ENCODE peak calls at places on chromosome 4, in five cellular contexts. D is GM12878, R is HepG2, J is K562, O is H1. S is an unnamed sample.

GRCh38 chr4:44256414-44256813 is 192.2 kb downstream of the KCTD8 start:
- DNase-seq in O (no peak), J (no peak), R (no peak), D (no peak), S (no peak)

GRCh38 chr4:14867847-14868246 is 134.4 kb upstream of the CPEB2 start:
- DNase-seq in D (no peak), R (no peak), J (peak; percentile 31), O (no peak), S (no peak)

GRCh38 chr4:105225500-105225899 is 78.8 kb downstream of the TET2 start:
- DNase-seq in O (no peak), J (no peak), R (no peak), D (no peak), S (no peak)

GRCh38 chr4:79666875-79667274 is 258.8 kb upstream of the GK2 start:
- DNase-seq in O (no peak), D (no peak), J (no peak), R (no peak), S (no peak)

GRCh38 chr4:2412534-2412884 is 5.9 kb downstream of the ZFYVE28 start:
- DNase-seq in D (no peak), O (no peak), R (no peak), J (peak; percentile 83), S (no peak)

GRCh38 chr4:56400560-56400959 is 13.3 kb upstream of the AASDH start:
- DNase-seq in R (no peak), O (no peak), J (no peak), D (no peak), S (no peak)

GRCh38 chr4:86977621-86978184 is 42.9 kb downstream of the AFF1 start:
- DNase-seq in D (peak; percentile 67), J (no peak), O (no peak), R (peak; percentile 96), S (peak; percentile 27)

GRCh38 chr4:86544313-86544966 is 49.7 kb upstream of the PTPN13 start:
- DNase-seq in O (no peak), D (no peak), J (no peak), R (no peak), S (no peak)

GRCh38 chr4:94757192-94758140 is at the start of gene BMPR1B:
- DNase-seq in D (no peak), J (no peak), R (no peak), O (peak; percentile 54), S (peak; percentile 5)

GRCh38 chr4:84481077-84481878 is 17.8 kb downstream of the NKX6-1 start:
- DNase-seq in J (no peak), D (no peak), R (no peak), O (no peak), S (no peak)

GRCh38 chr4:71290074-71290473 is 48.7 kb upstream of the SLC4A4 start:
- DNase-seq in R (no peak), D (no peak), O (no peak), J (no peak), S (no peak)

GRCh38 chr4:173252024-173252935 is 81.9 kb downstream of the HMGB2 start:
- DNase-seq in R (peak; percentile 22), D (peak; percentile 68), O (no peak), J (peak; percentile 86), S (no peak)

GRCh38 chr4:31467781-31468180 is 747.6 kb downstream of the PCDH7 start:
- DNase-seq in J (no peak), D (no peak), R (no peak), O (no peak), S (no peak)

GRCh38 chr4:61520688-61521160 is 320.6 kb downstream of the ADGRL3 start:
- DNase-seq in R (no peak), J (no peak), D (no peak), O (no peak), S (no peak)

GRCh38 chr4:128757712-128758111 is 51.8 kb upstream of the JADE1 start:
- DNase-seq in J (no peak), R (no peak), D (no peak), O (no peak), S (no peak)

GRCh38 chr4:48031802-48032525 is 15.4 kb downstream of the NIPAL1 start:
- DNase-seq in D (no peak), J (no peak), R (no peak), O (no peak), S (no peak)

GRCh38 chr4:143183513-143184216 is 1.1 kb upstream of the USP38 start:
- DNase-seq in O (no peak), J (peak; percentile 11), R (no peak), D (no peak), S (no peak)

GRCh38 chr4:126440297-126440696 is 1125.5 kb downstream of the FAT4 start:
- DNase-seq in O (no peak), J (no peak), R (no peak), D (no peak), S (no peak)

GRCh38 chr4:63528592-63528991 is 880.7 kb downstream of the TECRL start:
- DNase-seq in O (no peak), D (no peak), R (no peak), J (no peak), S (no peak)

GRCh38 chr4:76698141-76698540 is 199.8 kb downstream of the SOWAHB start:
- DNase-seq in D (no peak), O (no peak), R (no peak), J (no peak), S (no peak)

GRCh38 chr4:21790437-21791029 is 158.0 kb downstream of the KCNIP4 start:
- DNase-seq in J (peak; percentile 18), R (no peak), O (no peak), D (no peak), S (no peak)

GRCh38 chr4:128653514-128654420 is 155.7 kb upstream of the JADE1 start:
- DNase-seq in O (no peak), J (no peak), D (no peak), R (no peak), S (no peak)

GRCh38 chr4:99843413-99843812 is 26.8 kb downstream of the DAPP1 start:
- DNase-seq in D (no peak), R (no peak), J (no peak), O (no peak), S (no peak)

GRCh38 chr4:77930876-77931275 is 68.2 kb downstream of the MRPL1 start:
- DNase-seq in R (no peak), D (no peak), J (no peak), O (no peak), S (no peak)

GRCh38 chr4:106987314-106987713 is 48.8 kb downstream of the DKK2 start:
- DNase-seq in O (no peak), R (no peak), J (no peak), D (no peak), S (no peak)

GRCh38 chr4:89583106-89583505 is 253.9 kb downstream of the SNCA start:
- DNase-seq in O (no peak), D (no peak), R (no peak), J (no peak), S (no peak)

GRCh38 chr4:161792991-161793390 is 370.8 kb downstream of the FSTL5 start:
- DNase-seq in O (no peak), D (no peak), J (no peak), R (no peak), S (no peak)

GRCh38 chr4:44760142-44760898 is 34.0 kb upstream of the GNPDA2 start:
- DNase-seq in J (peak; percentile 42), R (peak; percentile 7), O (no peak), D (no peak), S (no peak)

GRCh38 chr4:154854362-154854761 is 73.3 kb downstream of the RBM46 start:
- DNase-seq in J (peak; percentile 2), O (no peak), R (peak; percentile 7), D (no peak), S (no peak)

GRCh38 chr4:177455591-177455990 is 13.4 kb upstream of the AGA start:
- DNase-seq in D (no peak), R (no peak), O (no peak), J (peak; percentile 27), S (no peak)

GRCh38 chr4:961651-962230 is 11.6 kb downstream of the DGKQ start:
- DNase-seq in D (no peak), O (no peak), R (no peak), J (no peak), S (no peak)

GRCh38 chr4:94488667-94489066 is 36.9 kb downstream of the PDLIM5 start:
- DNase-seq in O (no peak), D (no peak), R (no peak), J (no peak), S (no peak)

GRCh38 chr4:3747582-3747906 is 18.6 kb upstream of the ADRA2C start:
- DNase-seq in O (peak; percentile 93), J (peak; percentile 38), D (no peak), R (no peak), S (no peak)

GRCh38 chr4:64777286-64777685 is 368.0 kb upstream of the TECRL start:
- DNase-seq in O (no peak), D (no peak), J (no peak), R (no peak), S (no peak)

GRCh38 chr4:40283968-40284367 is 51.2 kb upstream of the CHRNA9 start:
- DNase-seq in R (no peak), D (no peak), J (peak; percentile 41), O (no peak), S (no peak)
- TF ChIP-seq POLR2AphosphoS5 in R (no peak), D (no peak), J (no peak), O (no peak), S (no peak)

DNA sequence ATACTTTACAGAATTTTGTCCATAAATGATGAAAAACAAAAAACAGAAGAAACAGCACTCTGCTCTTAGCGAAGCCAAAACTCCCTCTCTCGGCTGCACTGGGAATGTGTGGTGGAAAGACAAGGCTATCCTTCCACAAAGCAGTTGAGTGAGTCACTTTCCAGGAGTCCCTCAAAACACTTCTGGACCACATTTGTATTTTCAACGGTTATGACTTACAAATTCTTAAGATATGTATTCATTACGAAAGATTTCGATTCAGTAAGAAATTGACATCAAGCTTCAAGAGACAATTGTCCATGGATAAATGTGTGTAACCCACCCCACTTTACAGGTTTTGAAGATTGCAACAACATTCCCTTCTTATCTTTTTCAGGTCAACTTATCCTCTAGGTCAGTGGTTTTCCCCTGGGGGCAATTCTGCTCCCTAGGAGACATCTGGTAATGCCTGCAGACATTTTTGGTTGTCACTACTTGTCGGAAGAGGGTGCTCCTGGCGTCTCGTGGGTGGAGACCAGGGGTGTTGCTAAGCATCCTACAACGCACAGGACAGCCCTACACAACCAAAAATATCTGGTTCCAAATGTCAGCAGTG is 66.7 kb upstream of the MTNR1A start:
- DNase-seq in D (no peak), J (no peak), R (no peak), O (no peak), S (no peak)
- TF ChIP-seq TAF1 in D (no peak), J (no peak), R (no peak), O (no peak), S (no peak)

DNA sequence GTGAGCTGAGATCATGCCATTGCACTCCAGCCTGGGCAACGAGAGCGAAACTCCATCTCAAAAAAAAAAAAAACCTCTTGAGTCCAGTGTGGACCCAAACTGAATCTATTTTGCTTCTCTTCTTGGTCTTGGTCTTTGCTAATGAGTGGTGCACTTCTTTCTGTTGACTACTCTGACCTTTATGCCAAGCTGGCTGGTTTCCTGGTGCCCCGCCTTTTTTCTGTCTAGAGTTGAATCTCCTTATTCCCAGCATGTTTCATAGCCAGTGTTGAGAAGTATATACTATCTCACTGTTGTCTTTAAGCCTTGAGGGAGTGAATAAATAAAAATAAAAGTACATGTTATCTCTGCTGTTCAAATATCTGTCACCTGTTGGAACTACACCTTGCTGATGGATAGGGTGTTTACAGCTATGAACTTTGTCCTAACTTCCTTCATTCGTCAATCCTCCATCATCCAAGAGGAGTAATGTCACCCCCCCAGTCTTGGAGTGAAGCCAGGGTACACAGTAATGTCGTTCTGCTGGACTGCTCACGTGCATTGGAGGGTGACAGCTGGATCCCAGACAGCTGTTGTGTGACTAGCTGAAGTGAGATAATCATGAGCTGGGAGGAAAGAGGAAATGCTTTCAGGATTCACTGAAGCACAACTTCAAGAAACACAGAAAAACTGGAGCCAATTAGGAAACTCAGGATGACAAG is 99.3 kb upstream of the PRKG2 start:
- DNase-seq in D (no peak), O (no peak), R (no peak), J (no peak), S (no peak)
- TF ChIP-seq POLR2A in D (no peak), O (no peak), R (no peak), J (no peak), S (no peak)

GRCh38 chr4:27429260-27429970 is 568.8 kb downstream of the STIM2 start:
- DNase-seq in O (no peak), D (no peak), R (no peak), J (no peak), S (no peak)
- TF ChIP-seq POLR2AphosphoS5 in O (no peak), D (no peak), R (no peak), J (no peak), S (no peak)

S was measured in GM12892.